ENCODE peak calls at places on chromosomes 13 and 19, in five cellular contexts. I is uterus, H is transverse colon, A is fibroblast of lung, T is tibial artery. G is an unnamed sample.

GRCh38 chr13:47076536-47076935 is 179.7 kb upstream of the HTR2A start:
- DNase-seq in T (no peak), I (no peak), H (no peak), A (no peak), G (no peak)

GRCh38 chr13:110017379-110017778 is 231.0 kb upstream of the IRS2 start:
- DNase-seq in T (no peak), I (no peak), H (no peak), A (peak), G (no peak)

GRCh38 chr13:46936525-46936924 is 39.7 kb upstream of the HTR2A start:
- DNase-seq in I (no peak), T (no peak), A (no peak), H (no peak), G (no peak)

GRCh38 chr13:81677857-81678256 is 1336.9 kb upstream of the SPRY2 start:
- DNase-seq in A (no peak), I (no peak), T (no peak), H (no peak), G (no peak)

GRCh38 chr19:18756896-18757295 is 34.2 kb downstream of the COMP start:
- DNase-seq in A (no peak), H (no peak), T (no peak), I (no peak), G (no peak)

GRCh38 chr19:920051-920857 is 3.1 kb downstream of the KISS1R start:
- DNase-seq in H (no peak), I (no peak), A (peak), T (no peak), G (no peak)

GRCh38 chr19:19643158-19644053 is at the start of gene GMIP:
- DNase-seq in I (peak), H (peak), T (peak), A (peak), G (no peak)

GRCh38 chr19:41940443-41941409 is 12.5 kb upstream of the ERFL start:
- DNase-seq in T (no peak), I (no peak), A (no peak), H (no peak), G (no peak)

GRCh38 chr13:20408181-20408580 is 117.5 kb downstream of the CRYL1 start:
- DNase-seq in A (no peak), I (no peak), T (no peak), H (no peak), G (peak)

GRCh38 chr13:93226065-93226622 is 463 bp upstream of the GPC6 start:
- DNase-seq in T (no peak), I (no peak), A (no peak), H (no peak), G (no peak)

GRCh38 chr13:30713133-30713532 is 22.2 kb upstream of the ALOX5AP start:
- DNase-seq in H (peak), A (no peak), T (peak), I (no peak), G (peak)

GRCh38 chr19:33410915-33411401 is 37.4 kb downstream of the CEBPG start:
- DNase-seq in I (no peak), H (no peak), T (no peak), A (no peak), G (no peak)

GRCh38 chr13:24230428-24231072 is 70.0 kb downstream of the SPATA13 start:
- DNase-seq in T (no peak), H (no peak), A (no peak), I (no peak), G (no peak)

GRCh38 chr13:63299995-63300394 is 1884.3 kb upstream of the PCDH20 start:
- DNase-seq in A (peak), I (no peak), T (no peak), H (no peak), G (no peak)

GRCh38 chr19:46030861-46031550 is 8.2 kb upstream of the PGLYRP1 start:
- DNase-seq in T (no peak), H (no peak), I (no peak), A (no peak), G (no peak)

GRCh38 chr19:48603001-48603400 is 3.5 kb upstream of the SPACA4 start:
- DNase-seq in T (no peak), I (no peak), H (no peak), A (no peak), G (no peak)

GRCh38 chr19:47729799-47730520 is 15.4 kb upstream of the NOP53 start:
- DNase-seq in T (peak), A (no peak), I (peak), H (peak), G (no peak)

DNA sequence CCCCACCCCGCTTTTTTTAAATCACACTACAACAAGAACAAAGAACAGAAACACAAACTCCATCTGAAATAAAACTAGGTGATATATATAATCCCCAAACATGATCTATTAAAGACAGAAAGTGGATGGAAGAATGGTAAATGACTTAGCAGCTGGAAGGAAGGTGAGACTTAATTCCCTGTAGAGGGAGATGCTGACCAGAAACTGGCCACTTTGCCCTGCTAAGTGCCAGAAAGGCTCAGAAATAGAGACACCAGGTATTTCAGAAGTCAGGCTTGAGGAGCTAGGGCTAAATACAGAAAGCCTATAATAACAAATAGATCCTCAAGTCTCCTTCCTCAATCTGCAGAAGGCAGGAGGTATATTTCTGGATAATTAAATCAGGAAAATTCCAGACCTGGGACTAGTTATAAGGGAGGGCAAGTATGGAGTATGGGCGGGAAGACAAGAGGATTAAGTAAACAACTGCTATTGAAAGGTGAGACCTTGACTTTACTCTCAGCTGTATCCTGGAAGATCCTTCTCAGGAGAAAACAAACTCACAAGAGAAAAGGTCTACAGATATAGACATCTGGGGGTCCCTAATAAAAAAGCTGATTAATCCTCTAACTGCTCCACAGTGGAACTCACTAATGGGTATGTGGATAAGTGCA is 32.2 kb downstream of the MTRF1 start:
- DNase-seq in T (no peak), I (no peak), H (no peak), A (no peak), G (no peak)
- H3K27ac ChIP-seq in T (no peak), I (no peak), H (peak), A (no peak), G (no peak)

DNA sequence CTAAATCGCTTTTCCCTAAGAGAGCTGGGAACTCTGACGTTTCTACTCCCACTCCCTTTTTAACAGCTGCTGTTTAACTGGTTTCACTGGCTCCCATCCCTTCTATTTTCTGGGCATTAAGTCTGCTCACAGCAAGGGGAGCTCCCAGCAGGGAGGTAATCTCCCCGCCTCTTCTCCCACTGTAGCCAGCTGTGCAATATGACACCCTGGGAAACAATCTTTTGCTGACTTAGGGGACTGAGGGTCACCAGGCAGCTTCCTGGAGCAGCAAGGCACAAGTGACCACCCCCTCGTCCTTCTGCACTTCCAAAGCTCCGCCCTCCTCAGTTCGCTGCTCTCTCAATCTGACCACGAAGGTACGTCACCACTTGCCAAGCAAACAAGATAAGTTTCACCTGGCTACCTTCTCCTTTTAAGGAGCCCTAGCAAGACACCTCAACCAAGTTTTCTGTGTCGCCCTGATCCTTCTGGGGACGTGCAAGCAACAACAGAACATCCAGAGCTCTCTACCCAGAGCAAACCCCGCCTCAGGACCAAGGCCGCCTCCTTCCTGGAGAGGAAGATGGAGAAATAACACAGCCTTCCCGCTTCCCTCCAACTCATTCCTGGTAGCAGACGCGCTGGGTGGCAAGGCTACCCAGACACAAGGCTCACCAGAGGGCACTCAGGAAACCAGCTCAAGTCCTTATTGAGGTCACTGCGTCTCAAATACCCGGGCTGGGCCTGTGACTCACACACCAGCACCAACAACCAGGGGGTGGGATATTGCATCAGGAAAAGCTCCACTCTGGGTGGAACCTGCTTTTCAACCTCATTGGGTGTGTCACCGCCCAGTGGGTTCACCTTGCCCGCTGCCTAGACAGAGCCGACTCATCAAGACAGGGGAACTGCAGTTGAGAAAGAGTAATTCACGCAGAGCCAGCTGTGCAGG is 92.4 kb downstream of the STK24 start:
- DNase-seq in I (peak), A (peak), H (peak), T (peak), G (peak)
- TF ChIP-seq CTCF in I (no peak), A (peak), H (no peak), T (no peak), G (no peak)

DNA sequence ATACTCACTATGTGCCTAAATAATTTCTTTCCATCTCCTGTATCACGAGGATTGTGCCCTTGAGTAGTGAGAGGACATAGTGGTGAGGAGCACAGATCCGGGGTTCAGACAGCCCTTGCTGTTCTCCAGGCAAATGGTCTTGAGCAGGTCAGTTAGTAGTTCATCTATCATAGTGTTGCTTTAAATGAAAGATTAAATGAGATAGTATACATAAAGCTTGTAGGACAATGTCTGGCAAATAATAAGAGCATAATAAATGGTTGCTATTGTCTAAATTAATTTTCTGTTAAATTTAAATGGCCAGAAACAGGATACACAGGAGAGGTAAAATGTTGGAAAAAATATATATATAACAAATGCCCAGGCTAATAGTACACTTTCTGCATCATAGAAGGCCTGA is 23.4 kb downstream of the FAM124A start:
- DNase-seq in T (no peak), I (no peak), H (no peak), A (no peak), G (no peak)
- H3K27ac ChIP-seq in T (no peak), I (no peak), H (peak), A (no peak), G (no peak)

DNA sequence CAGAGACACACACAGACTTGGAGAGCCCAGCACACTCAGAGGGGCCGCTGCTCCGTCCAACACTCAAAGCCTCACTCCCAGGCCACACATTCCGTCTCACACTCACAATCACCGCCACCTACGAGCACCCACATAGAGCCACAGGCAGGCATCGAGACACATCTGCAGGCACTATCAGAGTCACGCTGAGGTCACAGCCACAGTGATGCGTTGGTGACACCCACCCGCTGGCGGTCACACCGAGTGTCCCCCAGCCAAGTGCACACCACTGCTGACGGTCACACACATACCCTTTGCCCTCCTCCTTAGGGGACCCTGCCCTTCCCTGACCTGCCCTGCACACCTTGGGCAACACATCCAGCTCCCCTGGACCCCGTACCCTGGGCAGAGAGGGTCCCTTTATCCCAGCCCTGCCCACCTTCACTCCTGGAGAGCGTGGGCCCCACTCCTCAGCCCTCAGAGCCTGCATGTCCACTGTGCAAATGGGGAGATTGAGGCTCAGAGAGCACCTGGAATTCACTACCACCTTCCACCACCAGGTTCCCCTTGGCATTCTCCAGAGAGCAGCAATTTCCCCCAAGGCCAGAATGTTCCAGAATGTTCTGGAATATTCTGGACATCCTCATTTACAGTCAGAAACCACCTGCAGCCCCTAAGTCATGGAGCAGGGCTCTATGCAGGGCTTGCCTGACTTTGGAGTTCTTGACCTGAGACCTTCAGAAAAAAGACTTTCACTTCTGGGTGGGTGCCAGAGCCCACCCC is 5.4 kb downstream of the FUT5 start:
- DNase-seq in T (no peak), H (no peak), I (no peak), A (no peak), G (no peak)
- TF ChIP-seq CTCF in T (no peak), H (peak), I (no peak), A (no peak), G (no peak)

GRCh38 chr13:90444232-90444631 is 903.3 kb upstream of the MIR17HG start:
- DNase-seq in A (no peak), H (no peak), I (no peak), T (no peak), G (no peak)

GRCh38 chr13:90448466-90449037 is 898.9 kb upstream of the MIR17HG start:
- DNase-seq in A (no peak), I (no peak), T (no peak), H (no peak), G (no peak)

GRCh38 chr13:90447735-90448103 is 899.8 kb upstream of the MIR17HG start:
- DNase-seq in H (no peak), T (no peak), I (no peak), A (peak), G (no peak)

GRCh38 chr13:90445179-90445578 is 902.3 kb upstream of the MIR17HG start:
- DNase-seq in A (peak), I (no peak), H (no peak), T (no peak), G (no peak)

GRCh38 chr13:90447034-90447734 is 900.3 kb upstream of the MIR17HG start:
- DNase-seq in I (no peak), A (no peak), T (no peak), H (no peak), G (no peak)
- H3K27ac ChIP-seq in I (no peak), A (no peak), T (no peak), H (no peak), G (no peak)

DNA sequence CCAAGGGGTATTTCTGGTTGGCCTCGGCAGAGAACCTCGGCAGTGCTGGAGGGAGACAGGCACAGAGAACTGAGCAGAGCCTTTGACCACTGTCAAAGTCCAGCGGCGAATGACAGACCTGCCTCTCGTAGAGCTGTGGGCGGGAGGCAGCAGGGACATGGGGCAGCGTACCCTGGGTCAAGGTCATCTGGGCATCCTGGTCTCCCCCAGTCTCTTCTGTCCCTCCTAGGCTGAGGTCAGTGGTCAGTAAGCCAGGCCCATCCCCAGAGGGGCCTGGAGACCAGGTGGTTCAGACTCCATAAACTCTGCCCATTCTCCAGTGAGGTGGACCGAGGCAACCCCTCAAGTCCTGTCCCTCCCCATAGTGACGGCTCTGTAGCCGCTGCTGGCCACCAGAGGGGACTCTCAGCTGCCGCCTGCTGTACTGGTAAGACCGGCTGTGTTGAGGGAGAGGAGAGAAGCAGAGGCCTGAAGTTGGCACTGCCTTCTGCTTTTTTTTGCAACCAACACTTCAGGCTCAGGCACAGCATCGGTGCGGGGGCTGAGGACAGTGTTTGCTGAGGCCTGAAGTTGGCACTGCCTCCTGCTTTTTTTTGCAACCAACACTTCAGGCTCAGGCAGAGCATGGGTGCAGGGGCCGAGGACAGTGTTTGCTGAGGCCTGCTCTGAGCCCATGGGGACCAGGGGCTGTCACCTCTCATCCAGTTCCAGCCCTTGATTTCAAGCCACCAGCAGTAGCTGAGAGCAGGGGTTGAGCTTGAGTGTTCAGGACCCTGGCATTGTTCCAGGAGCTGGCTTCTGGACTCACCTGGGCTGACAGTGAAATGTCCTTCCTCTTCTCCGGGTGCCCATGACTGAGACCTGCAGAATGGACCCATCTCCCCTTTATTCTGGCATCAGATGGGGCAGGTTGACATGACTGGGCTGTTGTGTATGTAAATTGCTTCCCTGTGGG is at the start of gene PGLYRP2:
- DNase-seq in A (no peak), I (no peak), T (no peak), H (no peak), G (no peak)
- TF ChIP-seq CTCF in A (no peak), I (peak), T (peak), H (no peak), G (no peak)

DNA sequence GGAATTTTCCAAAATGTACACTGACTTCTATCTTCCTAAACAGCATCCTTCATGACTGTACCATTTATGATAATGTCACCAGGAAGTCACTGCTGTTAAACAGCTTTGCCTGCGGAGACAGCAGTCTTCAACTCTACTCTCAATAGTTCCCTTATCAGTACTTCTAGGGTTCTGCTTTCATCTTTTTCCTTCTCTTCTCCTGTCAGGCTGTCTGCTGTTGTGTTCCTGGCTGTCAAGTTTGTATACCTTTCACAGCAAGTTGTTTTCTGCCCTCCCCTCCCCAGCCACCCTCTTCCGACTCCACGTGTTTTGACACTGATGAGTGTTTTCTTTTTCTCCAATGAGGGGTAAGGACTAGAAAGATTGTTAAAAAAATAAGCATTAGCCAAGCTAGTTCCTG is 2.2 kb downstream of the UPF3A start:
- DNase-seq in T (no peak), I (no peak), A (no peak), H (no peak), G (no peak)
- H3K27ac ChIP-seq in T (no peak), I (no peak), A (no peak), H (no peak), G (no peak)

DNA sequence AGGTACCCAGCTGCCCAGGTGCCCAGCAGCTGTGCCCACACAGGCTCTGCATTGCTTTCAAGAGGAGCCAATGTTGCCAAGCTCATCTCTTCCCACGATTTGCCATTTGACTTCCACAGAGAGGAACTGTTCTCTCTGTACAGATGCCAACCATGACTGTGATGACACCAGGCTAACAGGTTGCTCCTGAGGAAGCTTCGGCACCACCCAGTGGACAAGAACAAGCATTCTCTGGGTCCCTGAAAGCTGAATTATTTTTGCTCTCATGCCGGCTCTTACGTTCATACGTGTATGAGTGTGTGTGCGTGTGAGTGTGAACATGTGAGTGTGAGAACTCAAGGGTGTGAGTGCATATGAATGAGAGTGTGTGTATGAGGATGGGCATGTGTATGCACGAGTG is 535.2 kb downstream of the LIG4 start:
- DNase-seq in T (no peak), H (no peak), I (no peak), A (peak), G (no peak)
- TF ChIP-seq CTCF in T (no peak), H (no peak), I (no peak), A (peak), G (no peak)

GRCh38 chr19:51136333-51136732 is 5.8 kb upstream of the SIGLEC7 start:
- DNase-seq in H (no peak), T (no peak), I (no peak), A (no peak), G (peak)
- H3K27ac ChIP-seq in H (peak), T (no peak), I (no peak), A (no peak), G (no peak)

G was measured in ascending aorta.